ENCODE peak calls at places on chromosomes 13 and 19, in five cellular contexts. J, T, S, M and K are unnamed samples.

GRCh38 chr19:12224676-12225075 is 61.8 kb downstream of the ZNF136 start:
- DNase-seq in M (no peak), J (no peak), T (no peak), S (no peak), K (no peak)

GRCh38 chr13:79393564-79394249 is 12.3 kb downstream of the RBM26 start:
- DNase-seq in M (no peak), T (no peak), J (no peak), S (peak; percentile 15), K (no peak)

GRCh38 chr19:13056052-13056660 is 46.5 kb downstream of the LYL1 start:
- DNase-seq in J (no peak), T (no peak), M (no peak), S (peak; percentile 97), K (peak; percentile 32)

GRCh38 chr13:31267126-31267784 is 67.5 kb downstream of the B3GLCT start:
- DNase-seq in S (no peak), M (no peak), T (no peak), J (no peak), K (no peak)

GRCh38 chr13:75226755-75227435 is 255.1 kb downstream of the TBC1D4 start:
- DNase-seq in M (no peak), J (no peak), S (peak; percentile 89), T (no peak), K (peak; percentile 91)

GRCh38 chr19:43504426-43505185 is at the start of gene PHLDB3:
- DNase-seq in J (peak; percentile 15), M (peak; percentile 38), T (no peak), S (peak; percentile 17), K (no peak)

GRCh38 chr13:75947448-75947847 is 311.3 kb downstream of the LMO7 start:
- DNase-seq in S (no peak), T (no peak), M (no peak), J (no peak), K (no peak)

GRCh38 chr13:39306639-39307589 is 268.7 kb downstream of the NHLRC3 start:
- DNase-seq in J (no peak), S (no peak), M (no peak), T (no peak), K (no peak)

GRCh38 chr19:45577111-45577905 is 7.3 kb downstream of the OPA3 start:
- DNase-seq in S (peak; percentile 95), J (peak; percentile 79), T (no peak), M (no peak), K (peak; percentile 74)

GRCh38 chr13:19985219-19985556 is 26.7 kb downstream of the ZMYM2 start:
- DNase-seq in M (no peak), T (no peak), S (no peak), J (no peak), K (no peak)

GRCh38 chr13:113122571-113123225 is at the start of gene F10:
- DNase-seq in J (peak; percentile 23), T (no peak), S (no peak), M (no peak), K (peak; percentile 19)

GRCh38 chr19:7098701-7099596 is 29.4 kb downstream of the ZNF557 start:
- DNase-seq in J (peak; percentile 89), S (peak; percentile 95), T (peak; percentile 60), M (peak; percentile 77), K (peak; percentile 62)

GRCh38 chr19:15129856-15130580 is 22.8 kb downstream of the SYDE1 start:
- DNase-seq in S (peak; percentile 92), J (no peak), T (no peak), M (no peak), K (no peak)

GRCh38 chr19:38727306-38727867 is 16.9 kb downstream of the CAPN12 start:
- DNase-seq in T (no peak), M (no peak), J (no peak), S (no peak), K (no peak)

GRCh38 chr19:35521124-35521743 is 6.9 kb downstream of the SBSN start:
- DNase-seq in J (no peak), S (no peak), T (no peak), M (no peak), K (no peak)

GRCh38 chr13:68168448-68168847 is 938.3 kb upstream of the PCDH9 start:
- DNase-seq in J (no peak), M (no peak), S (peak; percentile 36), T (no peak), K (no peak)

DNA sequence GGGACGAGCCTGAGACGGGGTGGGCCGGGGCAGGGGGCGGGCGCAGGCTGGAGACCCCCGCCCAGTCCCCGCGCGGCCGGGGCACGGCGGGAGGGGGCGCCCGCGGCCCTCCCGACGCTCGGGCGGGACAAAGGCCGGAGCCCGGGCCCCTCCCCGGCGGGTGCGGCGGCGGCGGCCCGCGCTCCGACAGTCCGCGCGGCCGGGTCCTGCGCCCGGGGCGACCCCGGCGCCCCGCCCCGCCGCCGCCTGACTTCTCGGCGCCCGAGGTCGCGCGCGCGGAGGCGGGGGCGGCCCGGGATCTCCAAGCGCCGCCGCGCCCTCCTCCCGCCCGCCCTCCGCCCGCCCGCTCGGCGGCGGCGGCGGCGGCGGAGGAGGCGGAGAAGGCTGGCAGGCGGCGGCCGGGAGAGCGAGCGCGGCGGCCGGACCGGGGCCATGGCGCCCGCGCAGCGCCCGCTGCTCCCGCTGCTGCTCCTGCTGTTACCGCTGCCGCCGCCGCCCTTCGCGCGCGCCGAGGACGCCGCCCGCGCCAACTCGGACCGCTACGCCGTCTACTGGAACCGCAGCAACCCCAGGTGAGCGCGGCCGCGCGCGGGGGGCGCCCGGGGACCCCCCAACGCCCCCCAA is at the start of gene EFNA2:
- DNase-seq in J (no peak), S (no peak), T (no peak), M (no peak), K (no peak)
- H3K4me3 ChIP-seq in J (no peak within 1 kb of the TSS), S (no peak within 1 kb of the TSS), T (no peak within 1 kb of the TSS), M (no peak within 1 kb of the TSS), K (peak within 1 kb of the TSS; percentile 26)

DNA sequence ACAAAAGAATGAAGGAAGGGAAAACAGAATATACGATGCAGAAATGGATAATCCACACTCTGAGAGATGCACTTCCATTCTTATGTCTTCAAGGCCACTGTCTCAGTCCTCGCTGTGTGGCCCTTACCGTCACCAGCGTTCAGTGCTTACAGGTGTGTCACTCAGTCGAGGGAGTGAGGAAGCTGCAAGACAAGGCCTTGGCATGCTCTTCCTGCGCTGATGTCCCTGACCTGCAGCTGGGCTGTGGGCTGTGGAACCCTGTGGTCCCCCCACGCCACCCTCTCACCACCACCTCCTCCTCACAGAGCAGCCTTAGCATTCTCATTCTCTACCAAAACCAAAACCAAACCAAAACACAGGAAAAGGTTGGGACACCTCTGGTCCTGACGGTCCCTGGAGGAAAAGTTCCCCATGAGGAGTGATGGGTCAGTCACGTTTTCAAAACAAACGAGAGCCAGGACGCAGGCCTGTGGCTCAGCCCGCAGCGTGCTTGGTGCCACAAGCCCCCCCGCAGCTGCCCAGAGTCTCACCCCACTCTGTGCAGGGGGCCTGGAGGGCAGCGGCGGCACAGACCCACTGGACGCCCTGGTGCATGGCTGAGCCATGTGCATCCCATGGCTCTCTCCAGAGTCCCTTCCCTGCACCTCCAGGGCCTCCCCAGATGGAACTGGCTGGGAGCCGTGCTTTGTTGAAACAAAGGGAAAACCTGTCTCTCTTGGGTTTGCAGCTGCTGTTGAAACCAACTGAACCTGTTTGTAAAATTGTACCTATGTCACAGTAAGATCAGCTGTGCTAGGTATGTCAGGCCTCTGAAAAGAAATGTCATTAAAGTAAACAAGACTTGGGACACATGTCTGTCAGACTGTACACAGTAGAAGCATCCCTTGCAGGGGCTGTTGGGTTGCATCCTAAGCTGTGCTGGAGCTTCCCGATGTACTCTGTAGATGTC is 48.3 kb upstream of the GPR183 start:
- DNase-seq in T (no peak), M (no peak), S (no peak), J (no peak), K (no peak)
- H3K4me3 ChIP-seq in T (peak overlapping the region; percentile 42), M (peak overlapping the region; percentile 56), S (no peak overlapping the region), J (no peak overlapping the region), K (no peak overlapping the region)

GRCh38 chr19:3578390-3578789 is 5.6 kb downstream of the HMG20B start:
- DNase-seq in J (no peak), M (no peak), S (no peak), T (no peak), K (no peak)
- H3K4me3 ChIP-seq in J (no peak overlapping the region), M (no peak overlapping the region), S (no peak overlapping the region), T (no peak overlapping the region), K (no peak overlapping the region)

DNA sequence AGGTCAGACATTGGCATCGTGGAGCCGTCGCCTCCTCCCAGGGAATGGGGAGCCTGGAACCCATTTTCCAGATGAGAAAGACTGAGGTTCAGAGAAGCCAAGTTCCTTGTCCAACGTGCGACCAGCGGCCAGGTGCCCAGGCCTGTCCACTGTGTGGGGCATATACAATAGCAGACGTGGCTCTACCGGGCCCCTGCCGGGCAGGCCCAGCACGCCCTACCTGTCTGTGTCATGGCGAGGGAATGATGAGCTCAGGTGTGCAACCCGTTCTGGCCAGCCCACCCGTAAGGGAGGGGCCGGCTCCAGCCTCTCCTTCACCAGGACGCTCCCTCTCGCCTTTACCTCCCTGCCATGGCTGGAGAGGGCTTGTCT is 837 bp downstream of the GNA15 start:
- DNase-seq in T (no peak), S (no peak), M (no peak), J (no peak), K (no peak)
- H3K4me3 ChIP-seq in T (peak overlapping the region; percentile 65), S (no peak overlapping the region), M (peak overlapping the region; percentile 64), J (no peak overlapping the region), K (no peak overlapping the region)

GRCh38 chr13:25468330-25469178 is 96.8 kb downstream of the ATP8A2 start:
- DNase-seq in S (no peak), M (no peak), J (no peak), T (no peak), K (no peak)
- H3K4me3 ChIP-seq in S (no peak overlapping the region), M (no peak overlapping the region), J (no peak overlapping the region), T (no peak overlapping the region), K (peak overlapping the region; percentile 34)

GRCh38 chr13:22061371-22061805 is 390.5 kb downstream of the FGF9 start:
- DNase-seq in T (no peak), M (no peak), J (no peak), S (no peak), K (no peak)
- H3K4me3 ChIP-seq in T (no peak overlapping the region), M (peak overlapping the region; percentile 69), J (no peak overlapping the region), S (no peak overlapping the region), K (no peak overlapping the region)